ENCODE peak calls at places on chromosome 22, in seven cellular contexts. D is uterus; R is upper lobe of left lung; W is CD8-positive, alpha-beta T cell; G is endothelial cell; P is Calu3; V is A549. A is an unnamed sample.

GRCh38 chr22:46865642-46866041 is 103.2 kb downstream of the TBC1D22A start:
- DNase-seq in G (no peak), W (no peak), V (no peak), R (no peak), D (no peak), P (no peak), A (no peak)

GRCh38 chr22:23904855-23905254 is 10.7 kb downstream of the MIF start:
- DNase-seq in D (no peak), P (no peak), V (no peak), G (no peak), R (peak; percentile 75), W (no peak), A (no peak)

GRCh38 chr22:38111941-38112355 is 1.5 kb upstream of the BAIAP2L2 start:
- DNase-seq in V (no peak), D (no peak), R (peak; percentile 64), G (no peak), W (no peak), P (no peak), A (no peak)

GRCh38 chr22:47102648-47103047 is 340.2 kb downstream of the TBC1D22A start:
- DNase-seq in W (no peak), G (no peak), P (no peak), R (no peak), D (no peak), V (no peak), A (no peak)

GRCh38 chr22:47192106-47192650 is 429.7 kb downstream of the TBC1D22A start:
- DNase-seq in V (no peak), D (no peak), G (no peak), P (no peak), W (no peak), R (peak; percentile 72), A (no peak)

GRCh38 chr22:44133901-44134511 is 46.7 kb upstream of the PARVG start:
- DNase-seq in R (no peak), V (no peak), G (no peak), P (no peak), W (no peak), D (no peak), A (no peak)

GRCh38 chr22:44182591-44183588 is 2.2 kb downstream of the PARVG start:
- DNase-seq in V (no peak), R (peak; percentile 62), W (peak; percentile 73), P (no peak), G (no peak), D (no peak), A (no peak)

GRCh38 chr22:21790359-21790758 is 54.8 kb upstream of the YPEL1 start:
- DNase-seq in G (no peak), D (no peak), W (peak; percentile 5), R (no peak), V (no peak), P (no peak), A (no peak)

GRCh38 chr22:35838849-35839646 is 121.4 kb downstream of the APOL5 start:
- DNase-seq in P (peak; percentile 27), G (no peak), D (peak; percentile 78), V (no peak), R (no peak), W (no peak), A (peak; percentile 14)

GRCh38 chr22:31346733-31347250 is 646 bp upstream of the PATZ1 start:
- DNase-seq in R (peak; percentile 88), P (peak; percentile 70), G (peak; percentile 59), W (peak; percentile 77), V (peak; percentile 42), D (peak; percentile 59), A (peak; percentile 61)

GRCh38 chr22:44311855-44312170 is 938 bp downstream of the SHISAL1 start:
- DNase-seq in V (no peak), D (peak; percentile 67), W (no peak), G (no peak), R (no peak), P (no peak), A (no peak)

GRCh38 chr22:35629406-35630234 is 12.5 kb upstream of the MB start:
- DNase-seq in W (no peak), D (peak; percentile 94), P (peak; percentile 92), V (peak; percentile 84), R (no peak), G (no peak), A (no peak)

GRCh38 chr22:22360014-22360413 is 115.4 kb downstream of the VPREB1 start:
- DNase-seq in V (no peak), P (no peak), W (no peak), G (no peak), D (no peak), R (no peak), A (no peak)

GRCh38 chr22:28268845-28269244 is 349.8 kb upstream of the PITPNB start:
- DNase-seq in W (no peak), G (no peak), D (no peak), R (no peak), P (no peak), V (no peak), A (no peak)

GRCh38 chr22:48633996-48634836 is 1193.5 kb downstream of the BRD1 start:
- DNase-seq in R (no peak), V (no peak), W (no peak), P (no peak), G (no peak), D (no peak), A (no peak)

GRCh38 chr22:46107089-46107664 is 43.1 kb upstream of the PPARA start:
- DNase-seq in D (peak; percentile 68), R (peak; percentile 88), V (no peak), P (no peak), G (no peak), W (no peak), A (no peak)

GRCh38 chr22:38073150-38074130 is 10.5 kb downstream of the SLC16A8 start:
- DNase-seq in P (no peak), G (no peak), R (peak; percentile 57), W (no peak), V (no peak), D (no peak), A (no peak)

GRCh38 chr22:32558681-32559355 is 84.2 kb downstream of the FBXO7 start:
- DNase-seq in D (peak; percentile 92), V (peak; percentile 51), R (peak; percentile 78), G (no peak), W (no peak), P (peak; percentile 92), A (no peak)

GRCh38 chr22:38413085-38414008 is 41.7 kb downstream of the KCNJ4 start:
- DNase-seq in D (peak; percentile 20), P (no peak), R (no peak), V (no peak), W (peak; percentile 45), G (no peak), A (no peak)

DNA sequence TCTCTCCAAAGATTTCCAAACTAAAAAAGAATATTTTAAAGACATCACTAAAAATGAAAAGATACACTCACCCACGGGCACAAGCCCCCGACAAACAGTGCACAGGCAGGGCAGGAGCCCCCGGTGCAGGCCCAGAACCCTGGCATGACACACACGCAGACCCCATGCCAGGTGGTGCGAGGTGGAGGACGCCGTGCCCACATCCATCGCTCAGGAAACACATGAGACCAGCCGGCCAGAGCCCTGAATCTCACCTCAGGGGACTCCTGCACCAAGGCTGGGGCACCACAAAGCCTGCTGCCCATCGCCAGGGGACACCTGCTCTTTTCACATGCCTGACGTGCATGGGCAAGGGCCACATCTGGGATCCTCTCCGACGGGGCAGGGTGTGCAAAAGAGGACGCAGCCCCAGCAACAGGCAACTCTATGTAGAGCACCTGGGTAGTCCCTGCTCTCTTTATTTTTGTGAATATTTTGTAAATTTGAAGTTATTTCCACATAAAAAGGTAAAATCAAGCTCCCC is 13.4 kb downstream of the BRD1 start:
- DNase-seq in P (no peak), R (peak; percentile 66), V (no peak), D (no peak), W (no peak), G (no peak), A (no peak)
- TF ChIP-seq CTCF in P (no peak), R (no peak), V (no peak), D (no peak), W (no peak), G (no peak), A (no peak)

DNA sequence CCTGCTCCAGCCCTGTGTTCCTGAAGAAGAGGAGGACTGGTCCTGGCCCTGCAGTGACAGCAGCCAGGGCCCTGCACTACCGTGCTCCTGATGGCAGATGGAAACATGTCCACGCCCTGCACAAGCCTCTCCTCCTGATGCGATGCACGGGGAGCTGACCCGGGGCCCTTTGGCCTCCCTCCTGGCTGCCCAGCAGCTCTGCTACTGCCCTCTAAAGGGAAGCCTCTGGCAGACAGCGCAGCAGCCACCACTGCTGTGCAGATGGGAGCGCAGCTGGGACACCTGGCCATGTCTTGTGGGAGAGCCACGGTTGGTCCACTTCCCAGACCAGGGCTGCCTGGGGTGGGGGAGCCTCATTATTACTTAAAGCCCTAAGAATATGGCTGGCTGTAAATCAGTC is 38.2 kb downstream of the TBX1 start:
- DNase-seq in P (no peak), G (no peak), W (no peak), R (peak; percentile 53), V (no peak), D (no peak), A (no peak)
- TF ChIP-seq CTCF in P (no peak), G (no peak), W (no peak), R (no peak), V (no peak), D (no peak), A (no peak)

GRCh38 chr22:19751497-19752245 is 8.9 kb upstream of the TBX1 start:
- DNase-seq in P (no peak), D (no peak), G (no peak), W (no peak), V (no peak), R (peak; percentile 57), A (no peak)

GRCh38 chr22:19755145-19755710 is 5.3 kb upstream of the TBX1 start:
- DNase-seq in R (peak; percentile 80), W (no peak), G (no peak), V (no peak), P (no peak), D (no peak), A (no peak)

GRCh38 chr22:19753996-19754700 is 6.4 kb upstream of the TBX1 start:
- DNase-seq in D (no peak), V (no peak), W (no peak), G (no peak), R (peak; percentile 57), P (no peak), A (no peak)

GRCh38 chr22:19754701-19755144 is 5.9 kb upstream of the TBX1 start:
- DNase-seq in V (no peak), D (no peak), R (peak; percentile 41), P (no peak), G (no peak), W (no peak), A (no peak)

GRCh38 chr22:19753090-19753842 is 7.3 kb upstream of the TBX1 start:
- DNase-seq in V (no peak), G (no peak), W (no peak), P (no peak), R (peak; percentile 31), D (no peak), A (no peak)
- TF ChIP-seq CTCF in V (no peak), G (no peak), W (no peak), P (no peak), R (no peak), D (no peak), A (no peak)

GRCh38 chr22:25235547-25236290 is 16.3 kb downstream of the CRYBB2 start:
- DNase-seq in V (peak; percentile 91), G (peak; percentile 95), P (peak; percentile 95), D (no peak), R (peak; percentile 91), W (peak; percentile 59), A (peak; percentile 89)
- TF ChIP-seq CTCF in V (peak; percentile 61), G (peak; percentile 68), P (peak; percentile 91), D (peak; percentile 49), R (no peak), W (peak; percentile 32), A (peak; percentile 77)

A was measured in neural crest cell.